ENCODE peak calls at places on chromosomes 5 and 9, in seven cellular contexts. One of them, this sample, is unnamed. For H3K27me3, the result is how much of the 10 kb centered on the place peaks cover.

GRCh38 chr9:109624901-109625300 is 126.8 kb upstream of the PTPN3 start:
- DNase-seq in suprapubic skin: no peak
- DNase-seq in breast epithelium: no peak
- DNase-seq in heart left ventricle: no peak
- DNase-seq in body of pancreas: no peak
- DNase-seq in Panc1: no peak
- DNase-seq in H9: no peak
- DNase-seq in this sample: no peak

GRCh38 chr5:35198096-35198495 is 32.2 kb downstream of the PRLR start:
- DNase-seq in suprapubic skin: no peak
- DNase-seq in breast epithelium: peak
- DNase-seq in heart left ventricle: peak
- DNase-seq in body of pancreas: peak
- DNase-seq in Panc1: no peak
- DNase-seq in H9: no peak
- DNase-seq in this sample: no peak

GRCh38 chr5:133682496-133682895 is 70.2 kb upstream of the FSTL4 start:
- DNase-seq in suprapubic skin: peak
- DNase-seq in breast epithelium: no peak
- DNase-seq in heart left ventricle: no peak
- DNase-seq in body of pancreas: no peak
- DNase-seq in Panc1: no peak
- DNase-seq in H9: peak
- DNase-seq in this sample: no peak

GRCh38 chr9:136840877-136841645 is 1.2 kb upstream of the AJM1 start:
- DNase-seq in suprapubic skin: no peak
- DNase-seq in breast epithelium: no peak
- DNase-seq in heart left ventricle: no peak
- DNase-seq in body of pancreas: peak
- DNase-seq in Panc1: no peak
- DNase-seq in H9: peak
- DNase-seq in this sample: no peak

GRCh38 chr5:158079097-158079496 is 220.2 kb upstream of the CLINT1 start:
- DNase-seq in suprapubic skin: no peak
- DNase-seq in breast epithelium: no peak
- DNase-seq in heart left ventricle: no peak
- DNase-seq in body of pancreas: no peak
- DNase-seq in Panc1: no peak
- DNase-seq in H9: no peak
- DNase-seq in this sample: no peak

GRCh38 chr5:177147239-177147638 is 13.7 kb downstream of the NSD1 start:
- DNase-seq in suprapubic skin: no peak
- DNase-seq in breast epithelium: no peak
- DNase-seq in heart left ventricle: no peak
- DNase-seq in body of pancreas: no peak
- DNase-seq in Panc1: no peak
- DNase-seq in H9: no peak
- DNase-seq in this sample: no peak

GRCh38 chr9:136824496-136825225 is 16.9 kb downstream of the RABL6 start:
- DNase-seq in suprapubic skin: no peak
- DNase-seq in breast epithelium: no peak
- DNase-seq in heart left ventricle: no peak
- DNase-seq in body of pancreas: no peak
- DNase-seq in Panc1: no peak
- DNase-seq in H9: no peak
- DNase-seq in this sample: no peak

GRCh38 chr5:115977988-115978387 is 15.7 kb downstream of the LVRN start:
- DNase-seq in suprapubic skin: no peak
- DNase-seq in breast epithelium: no peak
- DNase-seq in heart left ventricle: no peak
- DNase-seq in body of pancreas: no peak
- DNase-seq in Panc1: no peak
- DNase-seq in H9: no peak
- DNase-seq in this sample: no peak

GRCh38 chr5:165209101-165209727 is 1703.8 kb downstream of the MAT2B start:
- DNase-seq in suprapubic skin: no peak
- DNase-seq in breast epithelium: no peak
- DNase-seq in heart left ventricle: no peak
- DNase-seq in body of pancreas: no peak
- DNase-seq in Panc1: peak
- DNase-seq in H9: no peak
- DNase-seq in this sample: no peak

GRCh38 chr9:115035872-115036612 is 81.9 kb downstream of the TNC start:
- DNase-seq in suprapubic skin: no peak
- DNase-seq in breast epithelium: peak
- DNase-seq in heart left ventricle: no peak
- DNase-seq in body of pancreas: no peak
- DNase-seq in Panc1: no peak
- DNase-seq in H9: no peak
- DNase-seq in this sample: no peak

GRCh38 chr9:71937070-71937625 is 25.7 kb downstream of the C9orf85 start:
- DNase-seq in suprapubic skin: no peak
- DNase-seq in breast epithelium: no peak
- DNase-seq in heart left ventricle: no peak
- DNase-seq in body of pancreas: no peak
- DNase-seq in Panc1: no peak
- DNase-seq in H9: no peak
- DNase-seq in this sample: no peak

GRCh38 chr5:150589791-150590601 is 50.5 kb upstream of the SYNPO start:
- DNase-seq in suprapubic skin: no peak
- DNase-seq in breast epithelium: peak
- DNase-seq in heart left ventricle: peak
- DNase-seq in body of pancreas: peak
- DNase-seq in Panc1: no peak
- DNase-seq in H9: peak
- DNase-seq in this sample: peak

GRCh38 chr9:136535070-136535469 is 10.8 kb downstream of the NOTCH1 start:
- DNase-seq in suprapubic skin: no peak
- DNase-seq in breast epithelium: no peak
- DNase-seq in heart left ventricle: no peak
- DNase-seq in body of pancreas: no peak
- DNase-seq in Panc1: no peak
- DNase-seq in H9: no peak
- DNase-seq in this sample: no peak

GRCh38 chr5:167263185-167263584 is 1028.3 kb upstream of the WWC1 start:
- DNase-seq in suprapubic skin: no peak
- DNase-seq in breast epithelium: no peak
- DNase-seq in heart left ventricle: no peak
- DNase-seq in body of pancreas: no peak
- DNase-seq in Panc1: no peak
- DNase-seq in H9: no peak
- DNase-seq in this sample: no peak

GRCh38 chr5:176822041-176822425 is 11.7 kb downstream of the UNC5A start:
- DNase-seq in suprapubic skin: no peak
- DNase-seq in breast epithelium: no peak
- DNase-seq in heart left ventricle: no peak
- DNase-seq in body of pancreas: no peak
- DNase-seq in Panc1: no peak
- DNase-seq in H9: no peak
- DNase-seq in this sample: no peak

GRCh38 chr5:172455511-172456061 is 1.3 kb upstream of the SH3PXD2B start:
- DNase-seq in suprapubic skin: no peak
- DNase-seq in breast epithelium: no peak
- DNase-seq in heart left ventricle: no peak
- DNase-seq in body of pancreas: no peak
- DNase-seq in Panc1: no peak
- DNase-seq in H9: peak
- DNase-seq in this sample: peak

GRCh38 chr5:132230871-132231270 is 3.2 kb upstream of the P4HA2 start:
- DNase-seq in suprapubic skin: peak
- DNase-seq in breast epithelium: no peak
- DNase-seq in heart left ventricle: no peak
- DNase-seq in body of pancreas: no peak
- DNase-seq in Panc1: no peak
- DNase-seq in H9: peak
- DNase-seq in this sample: peak

GRCh38 chr5:10761842-10762165 is 770 bp upstream of the DAP start:
- DNase-seq in suprapubic skin: no peak
- DNase-seq in breast epithelium: no peak
- DNase-seq in heart left ventricle: no peak
- DNase-seq in body of pancreas: no peak
- DNase-seq in Panc1: no peak
- DNase-seq in H9: no peak
- DNase-seq in this sample: no peak

GRCh38 chr5:42985129-42986037 is 54.7 kb downstream of the ANXA2R start:
- DNase-seq in suprapubic skin: no peak
- DNase-seq in breast epithelium: no peak
- DNase-seq in heart left ventricle: no peak
- DNase-seq in body of pancreas: no peak
- DNase-seq in Panc1: peak
- DNase-seq in H9: no peak
- DNase-seq in this sample: no peak

GRCh38 chr9:88773627-88774244 is 217.5 kb upstream of the S1PR3 start:
- DNase-seq in suprapubic skin: no peak
- DNase-seq in breast epithelium: no peak
- DNase-seq in heart left ventricle: no peak
- DNase-seq in body of pancreas: no peak
- DNase-seq in Panc1: no peak
- DNase-seq in H9: no peak
- DNase-seq in this sample: no peak

GRCh38 chr5:5014836-5015235 is 125.3 kb upstream of the ADAMTS16 start:
- DNase-seq in suprapubic skin: no peak
- DNase-seq in breast epithelium: no peak
- DNase-seq in heart left ventricle: no peak
- DNase-seq in body of pancreas: no peak
- DNase-seq in Panc1: no peak
- DNase-seq in H9: no peak
- DNase-seq in this sample: no peak

GRCh38 chr5:157387683-157388093 is 72.3 kb upstream of the NIPAL4 start:
- DNase-seq in suprapubic skin: no peak
- DNase-seq in breast epithelium: no peak
- DNase-seq in heart left ventricle: no peak
- DNase-seq in body of pancreas: no peak
- DNase-seq in Panc1: peak
- DNase-seq in H9: no peak
- DNase-seq in this sample: no peak

GRCh38 chr5:169001392-169001791 is 299.5 kb downstream of the SLIT3 start:
- DNase-seq in suprapubic skin: no peak
- DNase-seq in breast epithelium: no peak
- DNase-seq in heart left ventricle: no peak
- DNase-seq in body of pancreas: no peak
- DNase-seq in Panc1: no peak
- DNase-seq in H9: no peak
- DNase-seq in this sample: no peak

DNA sequence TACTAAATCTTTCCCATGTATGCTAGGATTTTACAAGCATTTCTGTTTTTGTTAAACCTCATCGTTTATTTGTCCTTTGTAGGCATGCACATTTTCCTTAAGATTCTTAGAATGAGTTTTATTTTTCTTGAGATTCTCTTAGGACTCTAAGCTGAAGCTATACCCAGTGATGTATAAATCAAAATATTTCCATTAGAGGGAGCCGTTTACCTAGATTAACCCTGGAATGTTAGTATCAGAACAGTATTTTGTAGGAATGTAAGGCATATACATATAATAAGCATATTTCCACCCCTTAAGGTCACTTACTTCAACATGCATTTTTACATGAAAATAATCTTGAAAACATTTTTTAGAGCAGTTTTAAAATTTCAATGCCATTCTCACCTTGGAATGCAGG is 35.2 kb upstream of the FCHO2 start:
- DNase-seq in suprapubic skin: no peak
- DNase-seq in breast epithelium: no peak
- DNase-seq in heart left ventricle: no peak
- DNase-seq in body of pancreas: no peak
- DNase-seq in Panc1: peak
- DNase-seq in H9: no peak
- DNase-seq in this sample: no peak
- H3K27me3 ChIP-seq in suprapubic skin: under half
- H3K27me3 ChIP-seq in breast epithelium: under half
- H3K27me3 ChIP-seq in heart left ventricle: under half
- H3K27me3 ChIP-seq in body of pancreas: under half
- H3K27me3 ChIP-seq in Panc1: under half
- H3K27me3 ChIP-seq in H9: under half
- H3K27me3 ChIP-seq in this sample: under half

GRCh38 chr5:2656186-2656585 is 95.3 kb downstream of the IRX2 start:
- DNase-seq in suprapubic skin: no peak
- DNase-seq in breast epithelium: no peak
- DNase-seq in heart left ventricle: no peak
- DNase-seq in body of pancreas: no peak
- DNase-seq in Panc1: no peak
- DNase-seq in H9: no peak
- DNase-seq in this sample: no peak

GRCh38 chr5:2657151-2657550 is 94.3 kb downstream of the IRX2 start:
- DNase-seq in suprapubic skin: peak
- DNase-seq in breast epithelium: no peak
- DNase-seq in heart left ventricle: no peak
- DNase-seq in body of pancreas: no peak
- DNase-seq in Panc1: no peak
- DNase-seq in H9: no peak
- DNase-seq in this sample: no peak

GRCh38 chr5:2660305-2660704 is 91.2 kb downstream of the IRX2 start:
- DNase-seq in suprapubic skin: no peak
- DNase-seq in breast epithelium: no peak
- DNase-seq in heart left ventricle: no peak
- DNase-seq in body of pancreas: no peak
- DNase-seq in Panc1: no peak
- DNase-seq in H9: no peak
- DNase-seq in this sample: no peak

GRCh38 chr5:2659071-2659470 is 92.4 kb downstream of the IRX2 start:
- DNase-seq in suprapubic skin: no peak
- DNase-seq in breast epithelium: no peak
- DNase-seq in heart left ventricle: no peak
- DNase-seq in body of pancreas: no peak
- DNase-seq in Panc1: no peak
- DNase-seq in H9: no peak
- DNase-seq in this sample: no peak

GRCh38 chr5:2658421-2658820 is 93.1 kb downstream of the IRX2 start:
- DNase-seq in suprapubic skin: no peak
- DNase-seq in breast epithelium: no peak
- DNase-seq in heart left ventricle: no peak
- DNase-seq in body of pancreas: no peak
- DNase-seq in Panc1: no peak
- DNase-seq in H9: no peak
- DNase-seq in this sample: no peak
- H3K27me3 ChIP-seq in suprapubic skin: under half
- H3K27me3 ChIP-seq in breast epithelium: under half
- H3K27me3 ChIP-seq in heart left ventricle: under half
- H3K27me3 ChIP-seq in body of pancreas: under half
- H3K27me3 ChIP-seq in Panc1: under half
- H3K27me3 ChIP-seq in H9: under half
- H3K27me3 ChIP-seq in this sample: under half

GRCh38 chr9:137878957-137879555 is 1.5 kb downstream of the CACNA1B start:
- DNase-seq in suprapubic skin: no peak
- DNase-seq in breast epithelium: no peak
- DNase-seq in heart left ventricle: no peak
- DNase-seq in body of pancreas: no peak
- DNase-seq in Panc1: no peak
- DNase-seq in H9: no peak
- DNase-seq in this sample: no peak
- H3K27me3 ChIP-seq in suprapubic skin: half or more
- H3K27me3 ChIP-seq in breast epithelium: half or more
- H3K27me3 ChIP-seq in heart left ventricle: half or more
- H3K27me3 ChIP-seq in body of pancreas: under half
- H3K27me3 ChIP-seq in Panc1: under half
- H3K27me3 ChIP-seq in H9: under half
- H3K27me3 ChIP-seq in this sample: under half

DNA sequence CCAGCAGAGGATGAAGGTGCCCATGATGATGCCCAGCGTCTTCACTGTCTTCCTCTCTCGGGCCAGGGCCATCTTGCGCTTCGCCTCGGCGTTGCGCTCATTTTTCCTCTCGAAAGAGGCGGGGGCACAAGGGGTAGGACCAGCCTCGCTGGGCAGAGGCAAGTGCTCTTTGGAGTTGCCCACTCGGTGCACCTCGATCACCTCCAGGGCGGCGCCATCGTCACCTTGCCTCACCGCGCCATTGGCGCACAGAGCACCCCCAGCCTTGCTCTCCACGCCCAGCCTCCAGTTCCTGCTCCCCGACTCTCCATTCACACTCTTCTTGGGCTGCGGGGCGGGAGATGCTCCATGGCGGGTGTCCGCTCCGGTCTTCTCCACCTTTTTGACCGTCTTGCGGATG is 1.6 kb downstream of the HTR1A start:
- DNase-seq in suprapubic skin: no peak
- DNase-seq in breast epithelium: no peak
- DNase-seq in heart left ventricle: no peak
- DNase-seq in body of pancreas: no peak
- DNase-seq in Panc1: no peak
- DNase-seq in H9: no peak
- DNase-seq in this sample: no peak
- H3K27me3 ChIP-seq in suprapubic skin: under half
- H3K27me3 ChIP-seq in breast epithelium: under half
- H3K27me3 ChIP-seq in heart left ventricle: half or more
- H3K27me3 ChIP-seq in body of pancreas: under half
- H3K27me3 ChIP-seq in Panc1: under half
- H3K27me3 ChIP-seq in H9: under half
- H3K27me3 ChIP-seq in this sample: half or more